ENCODE peak calls at places on chromosomes 4 and X, in eight cellular contexts. K is natural killer cell; G is left lung; D is CD8-positive, alpha-beta T cell; Q is tibial artery; R is thyroid gland; P is pancreas; L is body of pancreas. T is an unnamed sample.
A peak's percentile ranks its signal among the peaks of the same experiment; 100 is the strongest.

GRCh38 chr4:87117730-87118075 is 102.7 kb downstream of the KLHL8 start:
- DNase-seq in K (no peak), G (no peak), D (no peak), Q (no peak), R (peak; percentile 77), P (no peak), L (peak; percentile 18), T (no peak)

GRCh38 chrX:69627744-69628143 is 11.8 kb downstream of the EDA start:
- DNase-seq in K (no peak), G (no peak), D (no peak), Q (no peak), R (no peak), P (no peak), L (no peak), T (no peak)

GRCh38 chr4:51868449-51868847 is 25.5 kb downstream of the DCUN1D4 start:
- DNase-seq in K (no peak), G (no peak), D (no peak), Q (no peak), R (no peak), P (no peak), L (no peak), T (no peak)

GRCh38 chr4:1058198-1058996 is 47.0 kb downstream of the FGFRL1 start:
- DNase-seq in K (no peak), G (peak; percentile 65), D (no peak), Q (peak; percentile 47), R (no peak), P (no peak), L (no peak), T (peak; percentile 44)

GRCh38 chrX:119778829-119779228 is 12.6 kb downstream of the RPL39 start:
- DNase-seq in K (no peak), G (no peak), D (no peak), Q (no peak), R (no peak), P (no peak), L (no peak), T (no peak)

GRCh38 chrX:44157293-44157692 is 184.1 kb upstream of the NDP start:
- DNase-seq in K (no peak), G (no peak), D (no peak), Q (peak; percentile 55), R (no peak), P (no peak), L (no peak), T (no peak)

GRCh38 chr4:91198951-91199350 is 1071.8 kb downstream of the CCSER1 start:
- DNase-seq in K (no peak), G (no peak), D (no peak), Q (no peak), R (no peak), P (no peak), L (no peak), T (no peak)

GRCh38 chrX:29690061-29690460 is 525.3 kb upstream of the MAGEB2 start:
- DNase-seq in K (no peak), G (no peak), D (no peak), Q (no peak), R (no peak), P (no peak), L (no peak), T (no peak)

GRCh38 chr4:88177981-88178632 is 19.7 kb upstream of the ABCG2 start:
- DNase-seq in K (no peak), G (no peak), D (no peak), Q (no peak), R (peak; percentile 70), P (peak; percentile 19), L (peak; percentile 16), T (peak; percentile 74)

GRCh38 chr4:77617203-77617602 is 11.6 kb downstream of the CXCL13 start:
- DNase-seq in K (no peak), G (no peak), D (no peak), Q (no peak), R (no peak), P (no peak), L (no peak), T (no peak)

GRCh38 chr4:11263208-11263607 is 165.5 kb downstream of the HS3ST1 start:
- DNase-seq in K (no peak), G (no peak), D (no peak), Q (no peak), R (no peak), P (no peak), L (no peak), T (no peak)

GRCh38 chrX:389021-389441 is 2.3 kb upstream of the PPP2R3B start:
- DNase-seq in K (no peak), G (no peak), D (no peak), Q (no peak), R (peak; percentile 86), P (no peak), L (no peak), T (no peak)

GRCh38 chrX:110847334-110847733 is 51.7 kb upstream of the CHRDL1 start:
- DNase-seq in K (no peak), G (no peak), D (no peak), Q (no peak), R (no peak), P (no peak), L (peak; percentile 25), T (no peak)

GRCh38 chrX:118554511-118554910 is 58.9 kb downstream of the DOCK11 start:
- DNase-seq in K (no peak), G (no peak), D (no peak), Q (no peak), R (no peak), P (no peak), L (no peak), T (no peak)

GRCh38 chr4:163651761-163652160 is 157.3 kb downstream of the TMA16 start:
- DNase-seq in K (no peak), G (no peak), D (no peak), Q (no peak), R (no peak), P (no peak), L (no peak), T (no peak)

DNA sequence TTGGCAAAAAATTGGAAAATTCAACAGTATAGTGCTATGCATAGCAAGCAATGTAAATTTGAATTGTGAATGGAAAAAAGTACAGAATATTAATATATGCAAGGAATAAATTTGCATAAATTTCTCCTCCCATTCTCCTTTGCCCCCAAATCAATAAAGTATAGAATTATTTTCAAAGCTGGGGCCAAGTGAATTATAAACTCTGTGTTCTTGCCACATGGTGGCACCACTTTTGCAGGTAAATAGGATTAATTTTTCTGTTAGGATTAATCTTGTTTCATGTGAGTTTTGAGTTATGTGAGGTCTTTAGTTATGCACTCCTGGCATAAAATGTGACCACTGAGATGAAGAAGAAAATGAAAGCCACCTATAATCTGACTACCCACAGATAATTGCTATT is 19.9 kb downstream of the COPS4 start:
- DNase-seq in K (no peak), G (no peak), D (no peak), Q (no peak), R (no peak), P (no peak), L (no peak), T (no peak)
- TF ChIP-seq CTCF in K (peak; percentile 52), G (no peak), D (peak; percentile 61), Q (no peak), R (peak; percentile 18), P (no peak), L (no peak), T (no peak)

DNA sequence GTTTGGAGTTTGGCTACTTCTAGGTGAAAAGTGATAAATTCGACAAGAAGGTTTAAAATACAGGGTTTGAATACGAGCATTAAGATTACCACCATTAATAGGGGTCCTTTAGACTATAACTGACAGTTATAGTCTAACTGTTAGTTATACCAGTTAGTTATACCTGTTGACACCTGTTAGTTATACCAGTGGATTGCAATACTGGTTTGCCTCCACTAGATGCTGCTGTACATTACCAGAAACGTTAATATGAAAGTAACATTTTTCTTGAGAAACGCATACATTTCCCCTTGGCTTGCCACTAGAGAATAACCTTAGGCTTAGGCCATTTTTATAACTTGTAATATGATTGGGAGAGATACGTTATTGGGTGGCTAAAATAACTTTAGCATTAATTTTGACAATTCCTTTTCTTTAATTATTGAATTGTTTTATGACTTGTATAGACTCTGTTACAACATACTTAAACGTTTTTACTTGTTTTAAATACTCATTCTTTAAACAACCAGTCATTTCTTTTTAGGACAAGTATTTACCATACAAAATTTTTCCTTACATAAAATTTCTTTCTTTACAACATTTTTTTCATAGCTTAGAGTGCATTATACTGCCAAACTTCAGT is 911.2 kb downstream of the FSTL5 start:
- DNase-seq in K (no peak), G (no peak), D (no peak), Q (no peak), R (no peak), P (no peak), L (peak; percentile 34), T (no peak)
- TF ChIP-seq CTCF in K (no peak), G (peak; percentile 42), D (no peak), Q (no peak), R (peak; percentile 41), P (peak; percentile 39), L (peak; percentile 68), T (peak; percentile 45)

GRCh38 chr4:27930291-27930690 is 1069.7 kb downstream of the STIM2 start:
- DNase-seq in K (no peak), G (no peak), D (no peak), Q (no peak), R (no peak), P (no peak), L (no peak), T (no peak)

GRCh38 chr4:27934881-27935280 is 1074.2 kb downstream of the STIM2 start:
- DNase-seq in K (no peak), G (no peak), D (no peak), Q (no peak), R (no peak), P (no peak), L (no peak), T (no peak)

GRCh38 chr4:27929141-27929540 is 1068.5 kb downstream of the STIM2 start:
- DNase-seq in K (no peak), G (no peak), D (no peak), Q (no peak), R (no peak), P (no peak), L (no peak), T (no peak)

GRCh38 chr4:27930976-27931375 is 1070.3 kb downstream of the STIM2 start:
- DNase-seq in K (no peak), G (no peak), D (no peak), Q (no peak), R (no peak), P (no peak), L (no peak), T (no peak)

GRCh38 chr4:27931584-27931983 is 1070.9 kb downstream of the STIM2 start:
- DNase-seq in K (no peak), G (no peak), D (no peak), Q (no peak), R (no peak), P (no peak), L (no peak), T (no peak)
- TF ChIP-seq CTCF in K (no peak), G (no peak), D (no peak), Q (no peak), R (no peak), P (no peak), L (no peak), T (no peak)

DNA sequence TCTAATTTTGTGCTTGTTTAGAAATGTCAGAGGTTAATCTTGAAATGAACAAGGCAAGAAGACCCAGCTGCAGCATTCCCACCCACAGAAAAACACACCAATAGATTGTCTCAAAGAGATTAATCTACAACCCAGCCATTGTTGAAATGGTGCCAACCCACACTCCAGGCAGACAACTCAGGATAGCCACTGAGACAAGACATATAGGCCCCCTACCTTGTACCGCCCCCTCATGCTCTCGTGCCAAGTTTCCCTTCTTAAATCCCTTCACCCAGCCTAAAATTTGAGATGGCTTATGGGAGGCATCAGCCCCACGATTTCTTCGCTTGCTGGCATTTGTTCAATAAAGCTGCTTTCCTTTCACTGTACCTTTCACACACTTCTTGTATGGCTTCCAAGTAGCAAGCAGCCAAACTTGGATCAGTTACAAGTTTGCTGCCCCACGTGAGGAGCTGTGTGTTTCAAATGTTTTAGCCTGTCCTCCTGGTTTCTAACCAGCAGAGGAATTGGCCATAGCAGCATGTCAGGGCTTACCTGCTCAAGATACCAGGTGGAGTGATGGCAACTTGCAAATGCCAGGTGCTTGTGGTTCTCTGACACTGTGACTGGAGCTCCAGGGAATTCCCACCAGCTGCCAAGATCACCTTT is 1754.2 kb downstream of the C4orf33 start:
- DNase-seq in K (no peak), G (no peak), D (no peak), Q (no peak), R (peak; percentile 27), P (peak; percentile 93), L (peak; percentile 91), T (no peak)
- TF ChIP-seq CTCF in K (no peak), G (no peak), D (no peak), Q (no peak), R (no peak), P (no peak), L (peak; percentile 41), T (no peak)